ENCODE peak calls at places on chromosomes 3 and 15, in ten cellular contexts. One of them, this sample, is unnamed.

GRCh38 chr3:89606151-89606550 is 498.7 kb downstream of the EPHA3 start:
- DNase-seq in Ammon's horn: no peak
- DNase-seq in activated CD8-positive, alpha-beta memory T cell treated with anti-CD3 and anti-CD28 coated beads for 48 hours: no peak
- DNase-seq in AG08395: no peak
- DNase-seq in NCI-H2081: no peak
- DNase-seq in neuronal stem cell: no peak
- DNase-seq in GM20000: no peak
- DNase-seq in smooth muscle cell of the brain vasculature: no peak
- DNase-seq in cerebellar nuclear complex: no peak
- DNase-seq in NCI-H1092: no peak
- DNase-seq in this sample: no peak

GRCh38 chr3:43932921-43933320 is 242.2 kb downstream of the ABHD5 start:
- DNase-seq in NCI-H1092: no peak
- DNase-seq in Ammon's horn: no peak
- DNase-seq in cerebellar nuclear complex: no peak
- DNase-seq in GM20000: no peak
- DNase-seq in activated CD8-positive, alpha-beta memory T cell treated with anti-CD3 and anti-CD28 coated beads for 48 hours: no peak
- DNase-seq in AG08395: peak
- DNase-seq in NCI-H2081: no peak
- DNase-seq in neuronal stem cell: no peak
- DNase-seq in smooth muscle cell of the brain vasculature: no peak
- DNase-seq in this sample: peak

GRCh38 chr15:95932676-95933075 is 397.8 kb upstream of the NR2F2 start:
- DNase-seq in neuronal stem cell: no peak
- DNase-seq in activated CD8-positive, alpha-beta memory T cell treated with anti-CD3 and anti-CD28 coated beads for 48 hours: no peak
- DNase-seq in smooth muscle cell of the brain vasculature: no peak
- DNase-seq in NCI-H2081: no peak
- DNase-seq in cerebellar nuclear complex: no peak
- DNase-seq in NCI-H1092: no peak
- DNase-seq in GM20000: no peak
- DNase-seq in AG08395: peak
- DNase-seq in Ammon's horn: no peak
- DNase-seq in this sample: no peak

GRCh38 chr3:15919971-15920370 is 122.2 kb upstream of the ANKRD28 start:
- DNase-seq in smooth muscle cell of the brain vasculature: no peak
- DNase-seq in GM20000: no peak
- DNase-seq in Ammon's horn: no peak
- DNase-seq in neuronal stem cell: no peak
- DNase-seq in NCI-H1092: no peak
- DNase-seq in activated CD8-positive, alpha-beta memory T cell treated with anti-CD3 and anti-CD28 coated beads for 48 hours: no peak
- DNase-seq in cerebellar nuclear complex: no peak
- DNase-seq in AG08395: no peak
- DNase-seq in NCI-H2081: no peak
- DNase-seq in this sample: no peak

GRCh38 chr3:143693506-143693905 is 154.8 kb downstream of the SLC9A9 start:
- DNase-seq in NCI-H2081: no peak
- DNase-seq in cerebellar nuclear complex: no peak
- DNase-seq in activated CD8-positive, alpha-beta memory T cell treated with anti-CD3 and anti-CD28 coated beads for 48 hours: no peak
- DNase-seq in smooth muscle cell of the brain vasculature: no peak
- DNase-seq in AG08395: no peak
- DNase-seq in neuronal stem cell: no peak
- DNase-seq in Ammon's horn: no peak
- DNase-seq in NCI-H1092: no peak
- DNase-seq in GM20000: no peak
- DNase-seq in this sample: no peak

GRCh38 chr3:65751123-65751700 is 287.5 kb downstream of the MAGI1 start:
- DNase-seq in cerebellar nuclear complex: no peak
- DNase-seq in smooth muscle cell of the brain vasculature: no peak
- DNase-seq in activated CD8-positive, alpha-beta memory T cell treated with anti-CD3 and anti-CD28 coated beads for 48 hours: no peak
- DNase-seq in NCI-H2081: no peak
- DNase-seq in Ammon's horn: peak
- DNase-seq in neuronal stem cell: peak
- DNase-seq in NCI-H1092: peak
- DNase-seq in GM20000: peak
- DNase-seq in AG08395: peak
- DNase-seq in this sample: peak

GRCh38 chr3:112734718-112735350 is 93.9 kb upstream of the CCDC80 start:
- DNase-seq in cerebellar nuclear complex: no peak
- DNase-seq in NCI-H2081: peak
- DNase-seq in activated CD8-positive, alpha-beta memory T cell treated with anti-CD3 and anti-CD28 coated beads for 48 hours: peak
- DNase-seq in neuronal stem cell: peak
- DNase-seq in NCI-H1092: peak
- DNase-seq in AG08395: peak
- DNase-seq in Ammon's horn: peak
- DNase-seq in GM20000: peak
- DNase-seq in smooth muscle cell of the brain vasculature: peak
- DNase-seq in this sample: peak

GRCh38 chr15:50774450-50774849 is 8.9 kb upstream of the SPPL2A start:
- DNase-seq in AG08395: no peak
- DNase-seq in activated CD8-positive, alpha-beta memory T cell treated with anti-CD3 and anti-CD28 coated beads for 48 hours: no peak
- DNase-seq in GM20000: no peak
- DNase-seq in neuronal stem cell: no peak
- DNase-seq in NCI-H2081: no peak
- DNase-seq in cerebellar nuclear complex: no peak
- DNase-seq in Ammon's horn: no peak
- DNase-seq in smooth muscle cell of the brain vasculature: no peak
- DNase-seq in NCI-H1092: no peak
- DNase-seq in this sample: no peak

GRCh38 chr15:100559330-100559729 is 30.6 kb upstream of the CERS3 start:
- DNase-seq in AG08395: peak
- DNase-seq in GM20000: no peak
- DNase-seq in Ammon's horn: peak
- DNase-seq in cerebellar nuclear complex: no peak
- DNase-seq in neuronal stem cell: no peak
- DNase-seq in smooth muscle cell of the brain vasculature: no peak
- DNase-seq in activated CD8-positive, alpha-beta memory T cell treated with anti-CD3 and anti-CD28 coated beads for 48 hours: no peak
- DNase-seq in NCI-H2081: no peak
- DNase-seq in NCI-H1092: no peak
- DNase-seq in this sample: peak

GRCh38 chr3:84108442-84108971 is 850.3 kb upstream of the CADM2 start:
- DNase-seq in cerebellar nuclear complex: no peak
- DNase-seq in activated CD8-positive, alpha-beta memory T cell treated with anti-CD3 and anti-CD28 coated beads for 48 hours: no peak
- DNase-seq in Ammon's horn: peak
- DNase-seq in GM20000: no peak
- DNase-seq in NCI-H1092: no peak
- DNase-seq in AG08395: no peak
- DNase-seq in smooth muscle cell of the brain vasculature: no peak
- DNase-seq in neuronal stem cell: no peak
- DNase-seq in NCI-H2081: no peak
- DNase-seq in this sample: no peak

GRCh38 chr15:42324308-42324707 is 35.0 kb upstream of the CAPN3 start:
- DNase-seq in cerebellar nuclear complex: no peak
- DNase-seq in Ammon's horn: no peak
- DNase-seq in NCI-H2081: no peak
- DNase-seq in neuronal stem cell: no peak
- DNase-seq in NCI-H1092: no peak
- DNase-seq in GM20000: no peak
- DNase-seq in smooth muscle cell of the brain vasculature: no peak
- DNase-seq in AG08395: no peak
- DNase-seq in activated CD8-positive, alpha-beta memory T cell treated with anti-CD3 and anti-CD28 coated beads for 48 hours: no peak
- DNase-seq in this sample: no peak

GRCh38 chr3:172749201-172749965 is 1.1 kb upstream of the ECT2 start:
- DNase-seq in GM20000: no peak
- DNase-seq in Ammon's horn: peak
- DNase-seq in NCI-H2081: peak
- DNase-seq in cerebellar nuclear complex: no peak
- DNase-seq in neuronal stem cell: no peak
- DNase-seq in smooth muscle cell of the brain vasculature: no peak
- DNase-seq in AG08395: peak
- DNase-seq in NCI-H1092: no peak
- DNase-seq in activated CD8-positive, alpha-beta memory T cell treated with anti-CD3 and anti-CD28 coated beads for 48 hours: no peak
- DNase-seq in this sample: peak

GRCh38 chr3:117408811-117409210 is 699.2 kb downstream of the TUSC7 start:
- DNase-seq in activated CD8-positive, alpha-beta memory T cell treated with anti-CD3 and anti-CD28 coated beads for 48 hours: no peak
- DNase-seq in GM20000: no peak
- DNase-seq in Ammon's horn: no peak
- DNase-seq in NCI-H2081: no peak
- DNase-seq in smooth muscle cell of the brain vasculature: no peak
- DNase-seq in neuronal stem cell: no peak
- DNase-seq in AG08395: peak
- DNase-seq in NCI-H1092: no peak
- DNase-seq in cerebellar nuclear complex: no peak
- DNase-seq in this sample: peak

GRCh38 chr3:138935864-138936762 is 10.8 kb downstream of the FOXL2 start:
- DNase-seq in smooth muscle cell of the brain vasculature: no peak
- DNase-seq in NCI-H2081: peak
- DNase-seq in NCI-H1092: no peak
- DNase-seq in Ammon's horn: peak
- DNase-seq in cerebellar nuclear complex: no peak
- DNase-seq in neuronal stem cell: peak
- DNase-seq in AG08395: peak
- DNase-seq in GM20000: peak
- DNase-seq in activated CD8-positive, alpha-beta memory T cell treated with anti-CD3 and anti-CD28 coated beads for 48 hours: peak
- DNase-seq in this sample: peak

GRCh38 chr15:96345560-96346389 is 15.3 kb downstream of the NR2F2 start:
- DNase-seq in cerebellar nuclear complex: peak
- DNase-seq in neuronal stem cell: no peak
- DNase-seq in activated CD8-positive, alpha-beta memory T cell treated with anti-CD3 and anti-CD28 coated beads for 48 hours: no peak
- DNase-seq in Ammon's horn: peak
- DNase-seq in GM20000: peak
- DNase-seq in NCI-H1092: peak
- DNase-seq in AG08395: peak
- DNase-seq in smooth muscle cell of the brain vasculature: no peak
- DNase-seq in NCI-H2081: peak
- DNase-seq in this sample: peak

GRCh38 chr3:69092030-69092513 is 7.3 kb downstream of the ARL6IP5 start:
- DNase-seq in NCI-H1092: no peak
- DNase-seq in AG08395: no peak
- DNase-seq in Ammon's horn: peak
- DNase-seq in GM20000: no peak
- DNase-seq in cerebellar nuclear complex: no peak
- DNase-seq in smooth muscle cell of the brain vasculature: no peak
- DNase-seq in NCI-H2081: no peak
- DNase-seq in activated CD8-positive, alpha-beta memory T cell treated with anti-CD3 and anti-CD28 coated beads for 48 hours: no peak
- DNase-seq in neuronal stem cell: no peak
- DNase-seq in this sample: no peak

GRCh38 chr15:74238984-74239645 is 3.0 kb downstream of the CCDC33 start:
- DNase-seq in Ammon's horn: no peak
- DNase-seq in smooth muscle cell of the brain vasculature: no peak
- DNase-seq in neuronal stem cell: no peak
- DNase-seq in NCI-H2081: peak
- DNase-seq in NCI-H1092: peak
- DNase-seq in GM20000: no peak
- DNase-seq in cerebellar nuclear complex: no peak
- DNase-seq in activated CD8-positive, alpha-beta memory T cell treated with anti-CD3 and anti-CD28 coated beads for 48 hours: no peak
- DNase-seq in AG08395: no peak
- DNase-seq in this sample: no peak

GRCh38 chr3:132730891-132731580 is 8.8 kb upstream of the NPHP3 start:
- DNase-seq in NCI-H1092: peak
- DNase-seq in cerebellar nuclear complex: peak
- DNase-seq in Ammon's horn: peak
- DNase-seq in NCI-H2081: peak
- DNase-seq in neuronal stem cell: peak
- DNase-seq in smooth muscle cell of the brain vasculature: peak
- DNase-seq in AG08395: peak
- DNase-seq in GM20000: peak
- DNase-seq in activated CD8-positive, alpha-beta memory T cell treated with anti-CD3 and anti-CD28 coated beads for 48 hours: no peak
- DNase-seq in this sample: peak

GRCh38 chr15:33964665-33965040 is 3.6 kb upstream of the CHRM5 start:
- DNase-seq in NCI-H1092: no peak
- DNase-seq in GM20000: no peak
- DNase-seq in activated CD8-positive, alpha-beta memory T cell treated with anti-CD3 and anti-CD28 coated beads for 48 hours: no peak
- DNase-seq in cerebellar nuclear complex: no peak
- DNase-seq in smooth muscle cell of the brain vasculature: no peak
- DNase-seq in neuronal stem cell: no peak
- DNase-seq in NCI-H2081: no peak
- DNase-seq in Ammon's horn: no peak
- DNase-seq in AG08395: no peak
- DNase-seq in this sample: no peak

GRCh38 chr3:156892701-156893100 is 66.5 kb downstream of the LEKR1 start:
- DNase-seq in Ammon's horn: no peak
- DNase-seq in smooth muscle cell of the brain vasculature: no peak
- DNase-seq in AG08395: peak
- DNase-seq in activated CD8-positive, alpha-beta memory T cell treated with anti-CD3 and anti-CD28 coated beads for 48 hours: no peak
- DNase-seq in NCI-H2081: no peak
- DNase-seq in neuronal stem cell: no peak
- DNase-seq in NCI-H1092: no peak
- DNase-seq in GM20000: no peak
- DNase-seq in cerebellar nuclear complex: no peak
- DNase-seq in this sample: no peak

GRCh38 chr3:79534732-79535131 is 233.1 kb downstream of the ROBO1 start:
- DNase-seq in NCI-H2081: no peak
- DNase-seq in NCI-H1092: no peak
- DNase-seq in AG08395: no peak
- DNase-seq in Ammon's horn: no peak
- DNase-seq in smooth muscle cell of the brain vasculature: no peak
- DNase-seq in GM20000: no peak
- DNase-seq in activated CD8-positive, alpha-beta memory T cell treated with anti-CD3 and anti-CD28 coated beads for 48 hours: no peak
- DNase-seq in neuronal stem cell: no peak
- DNase-seq in cerebellar nuclear complex: no peak
- DNase-seq in this sample: no peak

GRCh38 chr3:17320266-17320665 is 422.2 kb downstream of the TBC1D5 start:
- DNase-seq in NCI-H2081: no peak
- DNase-seq in smooth muscle cell of the brain vasculature: no peak
- DNase-seq in Ammon's horn: no peak
- DNase-seq in AG08395: no peak
- DNase-seq in NCI-H1092: no peak
- DNase-seq in cerebellar nuclear complex: no peak
- DNase-seq in neuronal stem cell: no peak
- DNase-seq in GM20000: no peak
- DNase-seq in activated CD8-positive, alpha-beta memory T cell treated with anti-CD3 and anti-CD28 coated beads for 48 hours: no peak
- DNase-seq in this sample: no peak

GRCh38 chr15:99435138-99435695 is 130.6 kb upstream of the MEF2A start:
- DNase-seq in AG08395: no peak
- DNase-seq in activated CD8-positive, alpha-beta memory T cell treated with anti-CD3 and anti-CD28 coated beads for 48 hours: no peak
- DNase-seq in NCI-H2081: peak
- DNase-seq in GM20000: no peak
- DNase-seq in Ammon's horn: no peak
- DNase-seq in smooth muscle cell of the brain vasculature: no peak
- DNase-seq in neuronal stem cell: no peak
- DNase-seq in cerebellar nuclear complex: no peak
- DNase-seq in NCI-H1092: no peak
- DNase-seq in this sample: no peak

GRCh38 chr3:189103208-189103607 is 68.6 kb upstream of the TPRG1 start:
- DNase-seq in neuronal stem cell: no peak
- DNase-seq in GM20000: no peak
- DNase-seq in activated CD8-positive, alpha-beta memory T cell treated with anti-CD3 and anti-CD28 coated beads for 48 hours: no peak
- DNase-seq in cerebellar nuclear complex: no peak
- DNase-seq in smooth muscle cell of the brain vasculature: no peak
- DNase-seq in NCI-H1092: no peak
- DNase-seq in NCI-H2081: no peak
- DNase-seq in AG08395: no peak
- DNase-seq in Ammon's horn: no peak
- DNase-seq in this sample: no peak

GRCh38 chr3:56681963-56682457 is 1.1 kb downstream of the TASOR start:
- DNase-seq in AG08395: no peak
- DNase-seq in activated CD8-positive, alpha-beta memory T cell treated with anti-CD3 and anti-CD28 coated beads for 48 hours: no peak
- DNase-seq in smooth muscle cell of the brain vasculature: peak
- DNase-seq in Ammon's horn: no peak
- DNase-seq in cerebellar nuclear complex: no peak
- DNase-seq in neuronal stem cell: no peak
- DNase-seq in NCI-H1092: no peak
- DNase-seq in NCI-H2081: no peak
- DNase-seq in GM20000: peak
- DNase-seq in this sample: no peak

GRCh38 chr3:39408493-39409372 is 2.2 kb downstream of the RPSA start:
- DNase-seq in activated CD8-positive, alpha-beta memory T cell treated with anti-CD3 and anti-CD28 coated beads for 48 hours: no peak
- DNase-seq in smooth muscle cell of the brain vasculature: no peak
- DNase-seq in Ammon's horn: no peak
- DNase-seq in NCI-H1092: no peak
- DNase-seq in AG08395: no peak
- DNase-seq in NCI-H2081: no peak
- DNase-seq in neuronal stem cell: no peak
- DNase-seq in GM20000: no peak
- DNase-seq in cerebellar nuclear complex: no peak
- DNase-seq in this sample: no peak

GRCh38 chr3:39148116-39149058 is 5.0 kb downstream of the CSRNP1 start:
- DNase-seq in AG08395: no peak
- DNase-seq in Ammon's horn: peak
- DNase-seq in NCI-H2081: no peak
- DNase-seq in NCI-H1092: no peak
- DNase-seq in smooth muscle cell of the brain vasculature: no peak
- DNase-seq in activated CD8-positive, alpha-beta memory T cell treated with anti-CD3 and anti-CD28 coated beads for 48 hours: no peak
- DNase-seq in neuronal stem cell: no peak
- DNase-seq in GM20000: peak
- DNase-seq in cerebellar nuclear complex: no peak
- DNase-seq in this sample: no peak

GRCh38 chr3:47007482-47008257 is 28.2 kb downstream of the NBEAL2 start:
- DNase-seq in GM20000: no peak
- DNase-seq in NCI-H1092: no peak
- DNase-seq in Ammon's horn: no peak
- DNase-seq in smooth muscle cell of the brain vasculature: no peak
- DNase-seq in neuronal stem cell: no peak
- DNase-seq in NCI-H2081: no peak
- DNase-seq in AG08395: no peak
- DNase-seq in activated CD8-positive, alpha-beta memory T cell treated with anti-CD3 and anti-CD28 coated beads for 48 hours: no peak
- DNase-seq in cerebellar nuclear complex: no peak
- DNase-seq in this sample: no peak